ENCODE peak calls at places on chromosomes 1 and 21, in seven cellular contexts. U is esophagus squamous epithelium, N is mesendoderm, F is PC-3, M is A549, L is left ventricle myocardium inferior, H is AG04450. Z is an unnamed sample.
A peak's percentile ranks its signal among the peaks of the same experiment; 100 is the strongest.

GRCh38 chr21:33644383-33645074 is 2.2 kb downstream of the ITSN1 start:
- DNase-seq in F (peak; percentile 54), H (no peak), U (no peak), N (peak; percentile 67), M (no peak), L (no peak), Z (no peak)

GRCh38 chr1:3061566-3061965 is 7.4 kb upstream of the PRDM16 start:
- DNase-seq in M (no peak), N (no peak), L (no peak), U (no peak), F (no peak), H (no peak), Z (peak; percentile 56)

GRCh38 chr1:61334718-61335589 is 252.6 kb downstream of the NFIA start:
- DNase-seq in N (no peak), U (no peak), H (no peak), M (no peak), F (no peak), L (peak; percentile 57), Z (peak; percentile 30)

GRCh38 chr21:31497939-31498338 is 153.9 kb upstream of the TIAM1 start:
- DNase-seq in L (no peak), U (no peak), H (no peak), M (no peak), F (no peak), N (no peak), Z (no peak)

GRCh38 chr1:244436336-244437102 is 15.2 kb downstream of the ADSS2 start:
- DNase-seq in N (no peak), H (no peak), M (no peak), F (peak; percentile 60), U (no peak), L (no peak), Z (no peak)

GRCh38 chr1:78408830-78409229 is 81.9 kb upstream of the PTGFR start:
- DNase-seq in U (no peak), H (no peak), N (no peak), M (no peak), F (no peak), L (no peak), Z (no peak)

GRCh38 chr1:236741757-236742156 is 53.3 kb upstream of the MTR start:
- DNase-seq in F (no peak), N (no peak), U (no peak), H (no peak), L (no peak), M (no peak), Z (no peak)

GRCh38 chr1:38005195-38006007 is at the start of gene FHL3:
- DNase-seq in N (peak; percentile 89), F (peak; percentile 59), L (peak; percentile 84), U (no peak), M (no peak), H (no peak), Z (peak; percentile 78)

GRCh38 chr1:169711469-169712308 is at the start of gene SELL:
- DNase-seq in U (no peak), M (peak; percentile 81), N (peak; percentile 86), L (peak; percentile 18), F (peak; percentile 92), H (peak; percentile 26), Z (peak; percentile 57)

GRCh38 chr1:62301726-62302390 is 17.4 kb downstream of the KANK4 start:
- DNase-seq in L (no peak), U (no peak), H (no peak), N (no peak), M (no peak), F (no peak), Z (no peak)

GRCh38 chr21:44723177-44724131 is 12.1 kb upstream of the TSPEAR start:
- DNase-seq in L (no peak), H (no peak), F (no peak), N (peak; percentile 64), M (no peak), U (no peak), Z (peak; percentile 53)

GRCh38 chr1:216553040-216553439 is 129.8 kb upstream of the USH2A start:
- DNase-seq in F (no peak), U (no peak), H (no peak), L (no peak), N (peak; percentile 26), M (no peak), Z (no peak)

GRCh38 chr1:235763962-235764361 is 102.7 kb downstream of the LYST start:
- DNase-seq in H (no peak), L (no peak), N (no peak), M (no peak), F (no peak), U (no peak), Z (no peak)

GRCh38 chr1:30907641-30908445 is 715 bp downstream of the SDC3 start:
- DNase-seq in U (no peak), L (peak; percentile 15), N (no peak), F (no peak), H (no peak), M (no peak), Z (peak; percentile 60)

GRCh38 chr1:27598902-27599528 is 4.9 kb downstream of the AHDC1 start:
- DNase-seq in N (peak; percentile 86), U (no peak), L (no peak), M (no peak), F (peak; percentile 46), H (no peak), Z (peak; percentile 56)

GRCh38 chr1:85148524-85149250 is 52.1 kb downstream of the SYDE2 start:
- DNase-seq in M (no peak), U (no peak), F (no peak), N (no peak), L (no peak), H (no peak), Z (no peak)

GRCh38 chr21:44881586-44881939 is 8.1 kb upstream of the PTTG1IP start:
- DNase-seq in U (no peak), F (no peak), H (no peak), N (no peak), L (no peak), M (no peak), Z (peak; percentile 33)

GRCh38 chr1:156146749-156147405 is 6.5 kb upstream of the SEMA4A start:
- DNase-seq in L (no peak), U (no peak), N (no peak), F (peak; percentile 32), M (no peak), H (no peak), Z (no peak)
- H3K4me3 ChIP-seq in L (peak overlapping the region; percentile 40), U (no peak overlapping the region), N (no peak overlapping the region), F (no peak overlapping the region), M (no peak overlapping the region), H (no peak overlapping the region), Z (no peak overlapping the region)

GRCh38 chr1:41102653-41103052 is 81.1 kb upstream of the SLFNL1 start:
- DNase-seq in N (no peak), L (no peak), F (no peak), H (no peak), U (no peak), M (no peak), Z (no peak)

GRCh38 chr1:41098657-41099207 is 77.2 kb upstream of the SLFNL1 start:
- DNase-seq in L (peak; percentile 28), F (no peak), H (no peak), M (no peak), N (no peak), U (no peak), Z (no peak)

GRCh38 chr1:41100170-41100569 is 78.6 kb upstream of the SLFNL1 start:
- DNase-seq in H (no peak), M (no peak), L (no peak), U (no peak), F (no peak), N (no peak), Z (no peak)

GRCh38 chr1:41102208-41102607 is 80.7 kb upstream of the SLFNL1 start:
- DNase-seq in F (peak; percentile 88), H (peak; percentile 92), M (peak; percentile 29), N (no peak), U (no peak), L (peak; percentile 90), Z (peak; percentile 89)

GRCh38 chr1:41103761-41104160 is 82.2 kb upstream of the SLFNL1 start:
- DNase-seq in L (no peak), F (no peak), H (no peak), M (no peak), U (no peak), N (no peak), Z (no peak)
- H3K27ac ChIP-seq in L (no peak overlapping the region), F (no peak overlapping the region), H (no peak overlapping the region), M (no peak overlapping the region), U (no peak overlapping the region), N (no peak overlapping the region), Z (no peak overlapping the region)

GRCh38 chr1:100034465-100034864 is 64.7 kb downstream of the SLC35A3 start:
- DNase-seq in U (no peak), F (peak; percentile 43), L (no peak), M (peak; percentile 31), N (peak; percentile 64), H (peak; percentile 11), Z (no peak)

GRCh38 chr1:100038401-100039306 is 68.9 kb downstream of the SLC35A3 start:
- DNase-seq in U (peak; percentile 5), H (peak; percentile 16), N (peak; percentile 71), M (peak; percentile 45), F (peak; percentile 51), L (peak; percentile 53), Z (peak; percentile 62)

GRCh38 chr1:100036718-100037664 is 67.2 kb downstream of the SLC35A3 start:
- DNase-seq in U (no peak), F (peak; percentile 70), L (no peak), H (no peak), M (no peak), N (peak; percentile 61), Z (no peak)

GRCh38 chr1:100037665-100038400 is 68.0 kb downstream of the SLC35A3 start:
- DNase-seq in N (peak; percentile 89), H (peak; percentile 52), L (peak; percentile 92), F (peak; percentile 85), M (peak; percentile 81), U (peak; percentile 30), Z (peak; percentile 96)

DNA sequence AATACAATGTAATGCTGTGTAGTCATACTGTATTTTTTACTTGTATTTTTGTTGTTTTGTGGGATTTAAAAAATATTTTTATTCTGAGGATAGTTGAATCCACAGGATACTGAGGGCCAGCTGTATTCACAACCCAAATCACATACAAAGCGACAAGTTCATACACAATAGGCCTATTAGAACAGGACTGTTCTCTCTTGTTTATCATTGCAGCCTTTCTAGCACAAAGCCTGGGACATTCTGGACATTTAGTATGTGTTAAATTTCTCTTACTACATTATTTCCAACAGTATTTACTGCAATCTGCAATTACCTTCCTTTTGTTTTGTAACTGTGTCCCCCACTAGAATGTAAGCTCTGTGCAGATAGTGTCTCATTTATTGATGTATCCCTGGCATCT is 65.4 kb downstream of the SLC35A3 start:
- DNase-seq in F (no peak), U (no peak), L (no peak), M (no peak), N (no peak), H (no peak), Z (no peak)
- H3K4me3 ChIP-seq in F (no peak overlapping the region), U (no peak overlapping the region), L (no peak overlapping the region), M (no peak overlapping the region), N (no peak overlapping the region), H (no peak overlapping the region), Z (no peak overlapping the region)

GRCh38 chr1:246679211-246680177 is 44.7 kb upstream of the SCCPDH start:
- DNase-seq in U (no peak), N (no peak), H (no peak), L (no peak), M (no peak), F (no peak), Z (no peak)

GRCh38 chr1:246681822-246682221 is 42.4 kb upstream of the SCCPDH start:
- DNase-seq in N (no peak), L (peak; percentile 75), U (no peak), F (no peak), H (no peak), M (no peak), Z (no peak)

GRCh38 chr1:246682231-246682895 is 41.8 kb upstream of the SCCPDH start:
- DNase-seq in F (no peak), M (no peak), U (no peak), L (no peak), H (no peak), N (peak; percentile 41), Z (no peak)

GRCh38 chr1:246680696-246681127 is 43.5 kb upstream of the SCCPDH start:
- DNase-seq in M (no peak), F (no peak), U (no peak), L (no peak), H (no peak), N (no peak), Z (no peak)

GRCh38 chr1:246680180-246680579 is 44.0 kb upstream of the SCCPDH start:
- DNase-seq in L (no peak), H (no peak), N (no peak), U (no peak), F (no peak), M (no peak), Z (no peak)
- H3K27ac ChIP-seq in L (peak overlapping the region; percentile 71), H (no peak overlapping the region), N (no peak overlapping the region), U (no peak overlapping the region), F (no peak overlapping the region), M (no peak overlapping the region), Z (no peak overlapping the region)